ENCODE peak calls at places on chromosomes 12 and 14, in four cellular contexts. L is SK-N-SH, N is K562, S is HepG2. X is an unnamed sample.

GRCh38 chr12:19643635-19644034 is 204.3 kb downstream of the AEBP2 start:
- DNase-seq in L (peak), N (peak), S (peak), X (no peak)

GRCh38 chr12:45540661-45541341 is 188.7 kb upstream of the ARID2 start:
- DNase-seq in L (peak), N (no peak), S (no peak), X (no peak)

GRCh38 chr12:47024463-47024862 is 55.0 kb upstream of the PCED1B start:
- DNase-seq in L (no peak), N (no peak), S (no peak), X (no peak)

GRCh38 chr12:45583011-45583657 is 146.4 kb upstream of the ARID2 start:
- DNase-seq in L (peak), N (no peak), S (no peak), X (no peak)

GRCh38 chr12:6169107-6169440 is 31.1 kb upstream of the CD9 start:
- DNase-seq in L (no peak), N (no peak), S (no peak), X (no peak)

GRCh38 chr12:42946776-42947435 is 357.4 kb upstream of the PRICKLE1 start:
- DNase-seq in L (no peak), N (no peak), S (no peak), X (no peak)

GRCh38 chr14:77219591-77219990 is 38.0 kb downstream of the TMEM63C start:
- DNase-seq in L (no peak), N (no peak), S (no peak), X (no peak)

GRCh38 chr12:77521458-77522115 is 309.1 kb upstream of the NAV3 start:
- DNase-seq in L (no peak), N (no peak), S (no peak), X (no peak)

GRCh38 chr14:58572092-58572853 is 65.5 kb upstream of the DACT1 start:
- DNase-seq in L (no peak), N (no peak), S (peak), X (no peak)

GRCh38 chr14:43285575-43285974 is 1221.5 kb downstream of the FSCB start:
- DNase-seq in L (no peak), N (no peak), S (no peak), X (no peak)

GRCh38 chr12:28242129-28242887 is 52.1 kb downstream of the CCDC91 start:
- DNase-seq in L (no peak), N (peak), S (no peak), X (no peak)

GRCh38 chr14:66508547-66508845 is 549 bp downstream of the GPHN start:
- DNase-seq in L (no peak), N (no peak), S (no peak), X (no peak)

GRCh38 chr14:90969493-90970166 is 90.8 kb downstream of the RPS6KA5 start:
- DNase-seq in L (no peak), N (no peak), S (no peak), X (no peak)

GRCh38 chr12:120394483-120395367 is 25.8 kb upstream of the MSI1 start:
- DNase-seq in L (no peak), N (no peak), S (no peak), X (no peak)

GRCh38 chr12:121787063-121787774 is 6.3 kb downstream of the RHOF start:
- DNase-seq in L (no peak), N (no peak), S (no peak), X (no peak)

GRCh38 chr14:90281261-90281660 is 24.9 kb downstream of the PSMC1 start:
- DNase-seq in L (no peak), N (no peak), S (no peak), X (no peak)

GRCh38 chr12:29709641-29710040 is 74.1 kb downstream of the TMTC1 start:
- DNase-seq in L (no peak), N (no peak), S (no peak), X (no peak)

GRCh38 chr14:64580451-64580850 is 30.7 kb downstream of the PPP1R36 start:
- DNase-seq in L (no peak), N (no peak), S (no peak), X (no peak)

GRCh38 chr14:74475678-74476077 is 17.4 kb downstream of the NPC2 start:
- DNase-seq in L (no peak), N (no peak), S (no peak), X (no peak)

GRCh38 chr14:77063581-77064289 is 34.3 kb upstream of the CIPC start:
- DNase-seq in L (no peak), N (no peak), S (no peak), X (no peak)

GRCh38 chr14:92475451-92476187 is 38.0 kb upstream of the RIN3 start:
- DNase-seq in L (no peak), N (no peak), S (peak), X (no peak)

GRCh38 chr14:99412122-99413061 is 68.3 kb downstream of the SETD3 start:
- DNase-seq in L (no peak), N (no peak), S (no peak), X (no peak)

GRCh38 chr12:58540480-58541299 is 379.6 kb downstream of the LRIG3 start:
- DNase-seq in L (peak), N (peak), S (peak), X (peak)

GRCh38 chr14:60302663-60303062 is 53.6 kb downstream of the PPM1A start:
- DNase-seq in L (no peak), N (no peak), S (no peak), X (no peak)

GRCh38 chr12:120678572-120678971 is 8.4 kb upstream of the MLEC start:
- DNase-seq in L (no peak), N (no peak), S (no peak), X (no peak)

GRCh38 chr12:117343296-117343695 is 18.1 kb downstream of the NOS1 start:
- DNase-seq in L (no peak), N (no peak), S (no peak), X (no peak)

GRCh38 chr14:105364100-105364708 is 34.1 kb upstream of the TEX22 start:
- DNase-seq in L (peak), N (peak), S (no peak), X (no peak)

GRCh38 chr12:74021937-74022336 is 515.7 kb upstream of the ATXN7L3B start:
- DNase-seq in L (peak), N (peak), S (peak), X (no peak)

GRCh38 chr12:25592725-25593495 is 39.8 kb upstream of the LMNTD1 start:
- DNase-seq in L (no peak), N (no peak), S (no peak), X (no peak)

GRCh38 chr12:101759396-101760047 is 20.3 kb upstream of the SYCP3 start:
- DNase-seq in L (peak), N (peak), S (peak), X (no peak)

GRCh38 chr12:62409068-62409467 is 57.6 kb upstream of the MON2 start:
- DNase-seq in L (no peak), N (no peak), S (no peak), X (no peak)

GRCh38 chr14:81137316-81137715 is 83.4 kb downstream of the GTF2A1 start:
- DNase-seq in L (peak), N (no peak), S (no peak), X (no peak)

GRCh38 chr12:131619736-131620506 is 91.0 kb upstream of the SFSWAP start:
- DNase-seq in L (no peak), N (no peak), S (no peak), X (no peak)

GRCh38 chr12:68880660-68881325 is 52.2 kb downstream of the CPM start:
- DNase-seq in L (no peak), N (no peak), S (no peak), X (no peak)

GRCh38 chr12:4870423-4870822 is 39.3 kb upstream of the KCNA1 start:
- DNase-seq in L (no peak), N (no peak), S (no peak), X (no peak)

GRCh38 chr12:2877959-2878732 is 1.1 kb downstream of the RHNO1 start:
- DNase-seq in L (no peak), N (peak), S (no peak), X (no peak)

DNA sequence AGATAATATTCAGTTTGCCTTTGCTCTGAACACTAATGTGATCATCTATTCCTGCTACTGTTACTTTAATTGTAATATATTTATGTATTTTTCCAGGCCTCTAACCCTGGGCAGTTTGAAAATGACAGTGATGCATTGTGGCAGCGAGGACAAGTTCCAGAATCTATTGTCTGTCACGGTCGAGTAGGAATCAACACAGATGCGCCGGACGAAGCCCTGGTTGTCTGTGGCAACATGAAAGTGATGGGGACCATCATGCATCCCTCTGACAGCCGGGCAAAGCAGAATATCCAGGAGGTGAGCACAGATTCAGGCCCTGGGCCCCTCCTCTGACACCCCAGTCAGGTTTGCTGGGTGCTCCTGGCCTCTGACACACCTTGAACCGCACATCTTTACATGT is 78.5 kb downstream of the MYRFL start:
- DNase-seq in L (peak), N (no peak), S (no peak), X (no peak)
- TF ChIP-seq NFIC in L (no peak), N (no peak), S (no peak), X (no peak)

GRCh38 chr14:96926006-96926405 is 128.8 kb downstream of the VRK1 start:
- DNase-seq in L (no peak), N (no peak), S (no peak), X (no peak)
- TF ChIP-seq RAD21 in L (no peak), N (no peak), S (no peak), X (no peak)

GRCh38 chr12:581321-581720 is 81.9 kb downstream of the NINJ2 start:
- DNase-seq in L (no peak), N (no peak), S (no peak), X (no peak)

GRCh38 chr12:581746-582145 is 81.5 kb downstream of the NINJ2 start:
- DNase-seq in L (no peak), N (no peak), S (no peak), X (no peak)

GRCh38 chr12:580813-581212 is 82.4 kb downstream of the NINJ2 start:
- DNase-seq in L (no peak), N (no peak), S (no peak), X (no peak)

GRCh38 chr12:578743-579449 is 84.3 kb downstream of the NINJ2 start:
- DNase-seq in L (no peak), N (no peak), S (no peak), X (no peak)

GRCh38 chr12:579450-580110 is 83.7 kb downstream of the NINJ2 start:
- DNase-seq in L (no peak), N (no peak), S (no peak), X (no peak)
- TF ChIP-seq NFIC in L (no peak), N (no peak), S (no peak), X (no peak)

DNA sequence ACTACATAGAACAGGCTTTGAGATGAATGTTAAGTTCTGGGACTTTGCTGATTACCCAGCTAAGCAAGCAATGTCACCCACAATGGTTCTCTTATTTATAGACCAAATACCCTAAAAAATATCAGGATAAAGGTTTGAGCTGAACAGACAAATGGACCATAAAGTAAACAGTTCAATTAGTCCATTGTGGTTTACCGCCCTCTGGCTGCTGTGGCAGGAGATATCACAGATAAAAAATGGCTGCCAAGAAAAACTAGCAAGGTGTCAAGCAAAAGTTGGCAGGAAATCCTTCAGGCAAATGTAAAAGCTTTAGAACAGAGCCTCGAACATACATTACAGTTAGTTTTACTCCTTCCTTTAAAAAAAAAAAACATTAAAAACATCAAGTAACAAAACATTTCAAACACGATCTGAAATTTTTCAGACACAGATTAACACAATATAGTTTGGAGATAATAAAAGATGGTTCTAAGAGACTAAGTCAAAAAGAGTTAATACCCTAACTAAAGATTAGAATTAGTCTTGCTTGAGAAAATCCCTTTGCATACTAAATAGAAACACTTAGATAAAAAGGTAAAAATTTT is 41.3 kb downstream of the MED13L start:
- DNase-seq in L (peak), N (peak), S (peak), X (peak)
- TF ChIP-seq RAD21 in L (peak), N (peak), S (peak), X (peak)

DNA sequence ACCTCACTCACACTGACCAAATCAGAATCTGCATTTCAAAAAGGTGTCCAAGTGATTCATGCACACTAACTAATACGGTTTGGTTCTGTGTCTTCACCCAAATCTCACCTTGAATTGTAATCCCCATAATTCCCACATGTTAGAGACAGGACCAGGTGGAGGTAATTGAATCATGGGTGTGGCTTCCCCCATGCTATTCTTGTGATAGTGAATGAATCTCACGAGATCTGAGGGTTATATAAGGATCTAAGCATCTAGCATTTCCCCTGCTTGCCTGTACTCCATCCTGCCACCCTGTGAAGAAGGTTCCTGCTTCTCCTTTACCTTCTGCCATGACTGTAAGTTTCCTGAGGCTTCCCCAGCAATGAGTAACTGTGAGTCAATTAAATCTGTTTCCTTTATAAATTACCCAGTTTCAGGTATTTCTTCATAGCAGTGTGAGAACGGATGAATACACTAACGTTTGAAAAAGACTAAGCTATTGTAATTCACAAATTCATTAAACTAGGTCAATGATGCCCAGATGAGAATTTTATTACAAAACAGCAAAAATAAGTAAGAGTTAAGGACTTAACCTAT is 759.1 kb downstream of the GALC start:
- DNase-seq in L (no peak), N (no peak), S (no peak), X (no peak)
- TF ChIP-seq NFIC in L (no peak), N (no peak), S (no peak), X (no peak)

GRCh38 chr12:104788848-104789271 is 169.2 kb downstream of the SLC41A2 start:
- DNase-seq in L (no peak), N (no peak), S (no peak), X (no peak)
- TF ChIP-seq RAD21 in L (no peak), N (no peak), S (no peak), X (no peak)

DNA sequence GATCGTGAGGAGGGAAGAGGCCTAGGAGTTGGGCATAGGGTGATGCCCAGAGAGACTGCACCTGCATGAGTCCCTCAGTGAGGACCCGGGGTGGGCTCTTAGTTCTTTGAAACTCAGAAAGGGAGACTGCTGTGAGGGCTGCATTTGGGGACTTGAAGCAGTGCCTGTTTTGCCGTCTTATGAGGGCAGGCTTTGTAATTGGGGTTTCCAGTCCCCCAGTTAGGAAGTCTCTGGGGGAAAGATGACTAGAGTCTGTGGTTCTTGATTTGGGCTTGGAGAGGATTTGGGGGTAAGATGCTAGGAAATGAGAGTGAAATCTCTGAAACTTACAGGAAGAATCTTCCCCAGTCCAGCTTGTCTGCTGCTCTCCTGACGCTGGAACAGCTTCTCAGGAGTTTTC is 99.6 kb downstream of the ARF6 start:
- DNase-seq in L (no peak), N (no peak), S (no peak), X (peak)
- TF ChIP-seq NFIC in L (no peak), N (no peak), S (no peak), X (no peak)

X was measured in GM12878.